ENCODE peak calls at places on chromosomes 5 and 9, in five cellular contexts. F, P, X, W and M are unnamed samples.

GRCh38 chr5:98774192-98775046 is 956 bp downstream of the RGMB start:
- DNase-seq in P (peak), F (no peak), X (no peak), W (peak), M (no peak)

GRCh38 chr5:148347706-148348105 is 12.3 kb downstream of the SPINK9 start:
- DNase-seq in P (no peak), W (no peak), X (no peak), F (no peak), M (no peak)

GRCh38 chr5:54021413-54022155 is 288.8 kb downstream of the ARL15 start:
- DNase-seq in F (no peak), W (no peak), X (no peak), P (peak), M (no peak)

GRCh38 chr5:97243352-97243751 is 60.3 kb upstream of the RIOK2 start:
- DNase-seq in F (no peak), W (no peak), X (no peak), P (no peak), M (no peak)

GRCh38 chr5:18048449-18048848 is 414.2 kb downstream of the TAF11L14 start:
- DNase-seq in W (no peak), F (no peak), X (no peak), P (no peak), M (no peak)

GRCh38 chr5:160271396-160271795 is 41.0 kb downstream of the CCNJL start:
- DNase-seq in W (peak), X (no peak), P (peak), F (no peak), M (no peak)

GRCh38 chr9:127937383-127938297 is at the start of gene DPM2:
- DNase-seq in X (peak), F (no peak), W (peak), P (peak), M (peak)

GRCh38 chr9:134830926-134831720 is 49.5 kb upstream of the FCN2 start:
- DNase-seq in P (no peak), X (no peak), W (no peak), F (no peak), M (no peak)

GRCh38 chr5:132408456-132408855 is 38.9 kb downstream of the SLC22A5 start:
- DNase-seq in P (no peak), X (no peak), W (no peak), F (peak), M (no peak)

GRCh38 chr5:124663101-124663506 is 83.3 kb downstream of the ZNF608 start:
- DNase-seq in F (no peak), W (no peak), X (no peak), P (no peak), M (no peak)

GRCh38 chr5:160380041-160380440 is 9.6 kb upstream of the C1QTNF2 start:
- DNase-seq in P (no peak), F (no peak), X (no peak), W (no peak), M (no peak)

GRCh38 chr5:78245126-78245525 is 49.4 kb downstream of the AP3B1 start:
- DNase-seq in X (no peak), W (no peak), P (no peak), F (no peak), M (no peak)